ENCODE peak calls at places on chromosomes 13 and 19, in five cellular contexts. One of them, this sample, is unnamed.

GRCh38 chr13:45718063-45718462 is 15.9 kb downstream of the CBY2 start:
- DNase-seq in lower leg skin: no peak
- DNase-seq in cardiac fibroblast: peak
- DNase-seq in AG09309: no peak
- DNase-seq in epithelial cell of esophagus: peak
- DNase-seq in this sample: no peak

GRCh38 chr13:111564657-111565056 is 244.2 kb downstream of the TEX29 start:
- DNase-seq in cardiac fibroblast: no peak
- DNase-seq in AG09309: no peak
- DNase-seq in lower leg skin: no peak
- DNase-seq in epithelial cell of esophagus: no peak
- DNase-seq in this sample: no peak

GRCh38 chr19:13795595-13796300 is 505 bp downstream of the ZSWIM4 start:
- DNase-seq in epithelial cell of esophagus: peak
- DNase-seq in lower leg skin: no peak
- DNase-seq in cardiac fibroblast: no peak
- DNase-seq in AG09309: no peak
- DNase-seq in this sample: no peak

GRCh38 chr19:16233836-16234551 is 36.3 kb downstream of the AP1M1 start:
- DNase-seq in AG09309: no peak
- DNase-seq in cardiac fibroblast: no peak
- DNase-seq in lower leg skin: peak
- DNase-seq in epithelial cell of esophagus: no peak
- DNase-seq in this sample: no peak

GRCh38 chr19:57233207-57233606 is 2.4 kb downstream of the AURKC start:
- DNase-seq in cardiac fibroblast: no peak
- DNase-seq in lower leg skin: no peak
- DNase-seq in AG09309: no peak
- DNase-seq in epithelial cell of esophagus: no peak
- DNase-seq in this sample: no peak

GRCh38 chr19:49676136-49676689 is 858 bp upstream of the PRMT1 start:
- DNase-seq in cardiac fibroblast: peak
- DNase-seq in AG09309: peak
- DNase-seq in epithelial cell of esophagus: peak
- DNase-seq in lower leg skin: peak
- DNase-seq in this sample: peak

GRCh38 chr13:34300559-34300958 is 482.6 kb downstream of the RFC3 start:
- DNase-seq in cardiac fibroblast: no peak
- DNase-seq in epithelial cell of esophagus: peak
- DNase-seq in AG09309: no peak
- DNase-seq in lower leg skin: no peak
- DNase-seq in this sample: no peak

GRCh38 chr13:31038834-31039552 is 106.5 kb downstream of the TEX26 start:
- DNase-seq in AG09309: peak
- DNase-seq in epithelial cell of esophagus: no peak
- DNase-seq in lower leg skin: peak
- DNase-seq in cardiac fibroblast: peak
- DNase-seq in this sample: no peak

GRCh38 chr13:78137404-78138142 is 218.9 kb upstream of the EDNRB start:
- DNase-seq in epithelial cell of esophagus: peak
- DNase-seq in lower leg skin: no peak
- DNase-seq in cardiac fibroblast: peak
- DNase-seq in AG09309: peak
- DNase-seq in this sample: no peak

GRCh38 chr19:8017808-8018207 is 12.4 kb upstream of the ELAVL1 start:
- DNase-seq in cardiac fibroblast: no peak
- DNase-seq in AG09309: no peak
- DNase-seq in epithelial cell of esophagus: no peak
- DNase-seq in lower leg skin: no peak
- DNase-seq in this sample: no peak

GRCh38 chr13:27038323-27038722 is 133.3 kb downstream of the USP12 start:
- DNase-seq in AG09309: no peak
- DNase-seq in cardiac fibroblast: peak
- DNase-seq in epithelial cell of esophagus: peak
- DNase-seq in lower leg skin: no peak
- DNase-seq in this sample: no peak

GRCh38 chr13:113749507-113749906 is 9.5 kb upstream of the TMEM255B start:
- DNase-seq in lower leg skin: no peak
- DNase-seq in epithelial cell of esophagus: no peak
- DNase-seq in AG09309: no peak
- DNase-seq in cardiac fibroblast: no peak
- DNase-seq in this sample: no peak

GRCh38 chr13:75175575-75175974 is 306.4 kb downstream of the TBC1D4 start:
- DNase-seq in AG09309: no peak
- DNase-seq in epithelial cell of esophagus: peak
- DNase-seq in lower leg skin: no peak
- DNase-seq in cardiac fibroblast: no peak
- DNase-seq in this sample: no peak

GRCh38 chr13:75165543-75166230 is 316.3 kb downstream of the TBC1D4 start:
- DNase-seq in lower leg skin: no peak
- DNase-seq in AG09309: no peak
- DNase-seq in epithelial cell of esophagus: no peak
- DNase-seq in cardiac fibroblast: no peak
- DNase-seq in this sample: no peak

GRCh38 chr13:75173457-75174356 is 308.3 kb downstream of the TBC1D4 start:
- DNase-seq in cardiac fibroblast: no peak
- DNase-seq in AG09309: no peak
- DNase-seq in lower leg skin: no peak
- DNase-seq in epithelial cell of esophagus: peak
- DNase-seq in this sample: no peak

DNA sequence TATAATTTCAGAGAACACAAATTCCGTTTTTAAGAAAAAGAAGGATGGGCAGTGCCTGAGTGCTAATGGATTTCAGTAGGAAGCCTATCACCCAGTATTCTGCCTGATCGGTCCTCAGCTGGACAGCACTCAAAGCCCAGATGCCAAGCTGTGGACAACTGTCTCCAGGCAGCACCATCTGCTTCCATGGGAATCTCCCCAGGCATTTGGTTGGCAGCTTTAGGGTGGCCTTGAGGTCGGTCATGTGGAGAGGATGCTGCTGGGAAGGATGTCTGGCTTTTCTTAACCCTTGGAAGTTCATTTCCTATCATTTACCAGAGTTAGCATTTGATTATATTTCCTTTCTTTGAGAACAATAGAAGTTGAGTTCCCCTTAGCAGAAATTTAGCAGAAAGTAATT is 311.6 kb downstream of the TBC1D4 start:
- DNase-seq in epithelial cell of esophagus: no peak
- DNase-seq in lower leg skin: no peak
- DNase-seq in AG09309: no peak
- DNase-seq in cardiac fibroblast: no peak
- DNase-seq in this sample: no peak
- TF ChIP-seq CTCF in epithelial cell of esophagus: no peak
- TF ChIP-seq CTCF in lower leg skin: no peak
- TF ChIP-seq CTCF in AG09309: no peak
- TF ChIP-seq CTCF in cardiac fibroblast: no peak
- TF ChIP-seq CTCF in this sample: no peak

GRCh38 chr13:43652751-43653150 is 134.0 kb downstream of the ENOX1 start:
- DNase-seq in epithelial cell of esophagus: no peak
- DNase-seq in cardiac fibroblast: no peak
- DNase-seq in lower leg skin: no peak
- DNase-seq in AG09309: no peak
- DNase-seq in this sample: no peak

GRCh38 chr13:43648733-43649132 is 138.0 kb downstream of the ENOX1 start:
- DNase-seq in AG09309: no peak
- DNase-seq in lower leg skin: no peak
- DNase-seq in epithelial cell of esophagus: no peak
- DNase-seq in cardiac fibroblast: peak
- DNase-seq in this sample: no peak

GRCh38 chr13:43657485-43657884 is 129.3 kb downstream of the ENOX1 start:
- DNase-seq in cardiac fibroblast: no peak
- DNase-seq in epithelial cell of esophagus: no peak
- DNase-seq in AG09309: no peak
- DNase-seq in lower leg skin: no peak
- DNase-seq in this sample: no peak

GRCh38 chr13:43653980-43654379 is 132.8 kb downstream of the ENOX1 start:
- DNase-seq in AG09309: no peak
- DNase-seq in epithelial cell of esophagus: no peak
- DNase-seq in cardiac fibroblast: no peak
- DNase-seq in lower leg skin: no peak
- DNase-seq in this sample: no peak
- H3K4me3 ChIP-seq in AG09309: no peak
- H3K4me3 ChIP-seq in epithelial cell of esophagus: no peak
- H3K4me3 ChIP-seq in cardiac fibroblast: no peak
- H3K4me3 ChIP-seq in lower leg skin: no peak
- H3K4me3 ChIP-seq in this sample: no peak

GRCh38 chr19:47362321-47362720 is 13.2 kb downstream of the DHX34 start:
- DNase-seq in cardiac fibroblast: no peak
- DNase-seq in AG09309: no peak
- DNase-seq in epithelial cell of esophagus: no peak
- DNase-seq in lower leg skin: no peak
- DNase-seq in this sample: no peak
- TF ChIP-seq CTCF in cardiac fibroblast: no peak
- TF ChIP-seq CTCF in AG09309: no peak
- TF ChIP-seq CTCF in epithelial cell of esophagus: no peak
- TF ChIP-seq CTCF in lower leg skin: no peak
- TF ChIP-seq CTCF in this sample: no peak

GRCh38 chr19:4679416-4679815 is 9.3 kb upstream of the MYDGF start:
- DNase-seq in AG09309: no peak
- DNase-seq in cardiac fibroblast: no peak
- DNase-seq in lower leg skin: no peak
- DNase-seq in epithelial cell of esophagus: no peak
- DNase-seq in this sample: no peak
- H3K4me3 ChIP-seq in AG09309: no peak
- H3K4me3 ChIP-seq in cardiac fibroblast: no peak
- H3K4me3 ChIP-seq in lower leg skin: no peak
- H3K4me3 ChIP-seq in epithelial cell of esophagus: no peak
- H3K4me3 ChIP-seq in this sample: no peak

GRCh38 chr13:24746618-24747247 is 17.2 kb upstream of the RNF17 start:
- DNase-seq in cardiac fibroblast: no peak
- DNase-seq in epithelial cell of esophagus: peak
- DNase-seq in AG09309: no peak
- DNase-seq in lower leg skin: peak
- DNase-seq in this sample: no peak

GRCh38 chr13:24747248-24748151 is 16.5 kb upstream of the RNF17 start:
- DNase-seq in epithelial cell of esophagus: peak
- DNase-seq in cardiac fibroblast: peak
- DNase-seq in AG09309: no peak
- DNase-seq in lower leg skin: peak
- DNase-seq in this sample: no peak

GRCh38 chr13:24745516-24745860 is 18.5 kb upstream of the RNF17 start:
- DNase-seq in epithelial cell of esophagus: no peak
- DNase-seq in lower leg skin: peak
- DNase-seq in cardiac fibroblast: no peak
- DNase-seq in AG09309: no peak
- DNase-seq in this sample: no peak

GRCh38 chr13:24744247-24744646 is 19.7 kb upstream of the RNF17 start:
- DNase-seq in lower leg skin: peak
- DNase-seq in epithelial cell of esophagus: no peak
- DNase-seq in cardiac fibroblast: no peak
- DNase-seq in AG09309: no peak
- DNase-seq in this sample: no peak

DNA sequence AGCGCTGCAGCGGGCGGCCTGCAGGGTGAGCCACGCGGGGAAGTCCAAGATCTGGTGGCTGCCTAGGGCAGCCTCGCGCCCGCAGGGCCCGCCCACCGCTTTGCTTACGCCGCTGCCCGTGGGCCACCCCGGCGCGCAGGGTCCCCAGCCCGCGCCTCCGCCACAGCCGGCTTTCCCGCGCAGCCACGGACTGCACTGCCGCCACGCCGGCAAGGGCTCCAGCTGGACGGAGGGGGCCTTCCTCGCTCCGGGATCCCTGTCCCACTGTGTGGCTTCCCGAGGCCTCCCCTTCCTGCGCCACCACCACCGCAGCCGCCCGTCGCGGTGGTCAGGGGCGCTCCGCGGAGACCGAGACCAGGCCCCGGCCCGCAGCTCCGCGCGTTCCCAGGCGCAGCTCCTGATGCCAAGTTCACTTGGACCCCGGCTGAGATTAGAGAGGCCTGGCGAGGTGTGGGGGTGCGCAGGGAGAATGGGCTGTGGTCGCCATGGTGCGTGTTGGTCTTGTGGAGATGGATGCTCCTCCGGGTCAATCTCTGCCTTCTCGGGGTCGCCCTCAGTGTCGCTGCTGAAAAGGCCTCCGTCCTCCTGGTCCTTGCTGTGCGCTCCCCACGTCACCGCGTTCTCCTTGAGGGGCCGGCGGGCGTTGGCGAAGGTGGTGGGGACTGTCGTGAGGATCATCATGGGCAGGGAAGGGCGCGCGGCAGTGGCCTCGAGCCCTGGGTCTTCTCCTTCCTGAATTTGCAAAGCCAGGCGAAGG is 17.9 kb upstream of the RNF17 start:
- DNase-seq in cardiac fibroblast: no peak
- DNase-seq in epithelial cell of esophagus: no peak
- DNase-seq in lower leg skin: peak
- DNase-seq in AG09309: no peak
- DNase-seq in this sample: no peak
- TF ChIP-seq CTCF in cardiac fibroblast: no peak
- TF ChIP-seq CTCF in epithelial cell of esophagus: no peak
- TF ChIP-seq CTCF in lower leg skin: no peak
- TF ChIP-seq CTCF in AG09309: no peak
- TF ChIP-seq CTCF in this sample: no peak

GRCh38 chr19:2385053-2385721 is 25.1 kb downstream of the TMPRSS9 start:
- DNase-seq in lower leg skin: no peak
- DNase-seq in cardiac fibroblast: peak
- DNase-seq in epithelial cell of esophagus: peak
- DNase-seq in AG09309: peak
- DNase-seq in this sample: peak
- H3K4me3 ChIP-seq in lower leg skin: no peak
- H3K4me3 ChIP-seq in cardiac fibroblast: no peak
- H3K4me3 ChIP-seq in epithelial cell of esophagus: peak
- H3K4me3 ChIP-seq in AG09309: peak
- H3K4me3 ChIP-seq in this sample: peak

DNA sequence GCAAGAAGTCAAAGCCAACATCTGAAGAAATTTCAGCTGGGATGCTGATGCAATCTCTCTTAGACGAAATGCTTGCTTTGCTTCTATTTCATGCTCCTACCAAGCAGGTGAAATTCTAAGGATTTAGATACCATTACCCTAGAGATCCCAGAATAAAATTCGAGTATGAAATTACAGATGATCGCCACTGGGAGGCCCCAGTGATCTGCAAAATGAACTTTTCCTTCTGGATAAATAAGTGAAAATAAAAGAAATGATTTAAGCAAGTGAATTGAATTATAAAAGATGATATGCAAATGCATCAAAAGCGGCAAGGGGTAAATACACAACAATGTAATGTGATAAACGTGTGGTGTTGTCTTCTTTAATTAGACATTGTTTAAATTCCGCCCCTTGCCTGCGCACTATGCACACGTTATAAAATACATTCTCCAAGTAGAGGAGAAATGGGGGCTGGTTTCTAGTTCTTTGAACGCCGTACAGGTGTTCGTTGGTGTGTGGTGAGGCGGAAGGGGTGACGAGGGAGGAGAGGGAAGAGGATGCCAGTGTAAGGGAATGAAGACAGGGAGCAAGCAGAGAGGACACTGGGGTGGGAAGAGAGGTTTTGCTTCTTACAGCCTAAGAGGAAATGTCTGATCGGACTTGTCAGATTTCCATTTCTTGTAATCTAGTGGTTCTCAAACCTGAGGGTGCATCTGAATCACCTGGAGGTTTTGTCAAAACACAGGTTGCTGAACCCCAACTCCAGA is 58.0 kb downstream of the ERCC5 start:
- DNase-seq in cardiac fibroblast: peak
- DNase-seq in epithelial cell of esophagus: peak
- DNase-seq in AG09309: no peak
- DNase-seq in lower leg skin: no peak
- DNase-seq in this sample: no peak
- TF ChIP-seq CTCF in cardiac fibroblast: peak
- TF ChIP-seq CTCF in epithelial cell of esophagus: peak
- TF ChIP-seq CTCF in AG09309: peak
- TF ChIP-seq CTCF in lower leg skin: no peak
- TF ChIP-seq CTCF in this sample: peak

GRCh38 chr19:12350890-12351197 is 14.6 kb downstream of the ZNF442 start:
- DNase-seq in epithelial cell of esophagus: no peak
- DNase-seq in cardiac fibroblast: no peak
- DNase-seq in AG09309: no peak
- DNase-seq in lower leg skin: no peak
- DNase-seq in this sample: no peak
- H3K4me3 ChIP-seq in epithelial cell of esophagus: no peak
- H3K4me3 ChIP-seq in cardiac fibroblast: no peak
- H3K4me3 ChIP-seq in AG09309: no peak
- H3K4me3 ChIP-seq in lower leg skin: no peak
- H3K4me3 ChIP-seq in this sample: no peak

This sample was measured in BJ.